ENCODE peak calls at places on chromosomes 12 and 14, in four cellular contexts. One of them, this sample, is unnamed.

GRCh38 chr12:109308534-109309440 is at the start of gene FOXN4:
- DNase-seq in astrocyte of the spinal cord: no peak
- DNase-seq in left ventricle myocardium inferior: no peak
- DNase-seq in pancreas: no peak
- DNase-seq in this sample: no peak

GRCh38 chr14:77882098-77882497 is 82.2 kb downstream of the ADCK1 start:
- DNase-seq in astrocyte of the spinal cord: no peak
- DNase-seq in left ventricle myocardium inferior: peak
- DNase-seq in pancreas: peak
- DNase-seq in this sample: peak

GRCh38 chr12:117012189-117012805 is 86.9 kb downstream of the TESC start:
- DNase-seq in astrocyte of the spinal cord: peak
- DNase-seq in left ventricle myocardium inferior: no peak
- DNase-seq in pancreas: no peak
- DNase-seq in this sample: peak

GRCh38 chr12:65911321-65911720 is 87.0 kb downstream of the HMGA2 start:
- DNase-seq in astrocyte of the spinal cord: peak
- DNase-seq in left ventricle myocardium inferior: no peak
- DNase-seq in pancreas: peak
- DNase-seq in this sample: peak

GRCh38 chr12:110932048-110932447 is 11.7 kb upstream of the MYL2 start:
- DNase-seq in astrocyte of the spinal cord: no peak
- DNase-seq in left ventricle myocardium inferior: no peak
- DNase-seq in pancreas: no peak
- DNase-seq in this sample: no peak

GRCh38 chr12:70774055-70774454 is 136.8 kb upstream of the PTPRB start:
- DNase-seq in astrocyte of the spinal cord: peak
- DNase-seq in left ventricle myocardium inferior: no peak
- DNase-seq in pancreas: no peak
- DNase-seq in this sample: peak

GRCh38 chr12:107326237-107326636 is 232.9 kb upstream of the CRY1 start:
- DNase-seq in astrocyte of the spinal cord: no peak
- DNase-seq in left ventricle myocardium inferior: no peak
- DNase-seq in pancreas: no peak
- DNase-seq in this sample: no peak

GRCh38 chr12:108828774-108829173 is 28.6 kb downstream of the SSH1 start:
- DNase-seq in astrocyte of the spinal cord: peak
- DNase-seq in left ventricle myocardium inferior: peak
- DNase-seq in pancreas: no peak
- DNase-seq in this sample: no peak

GRCh38 chr12:7609480-7609879 is 56.2 kb downstream of the APOBEC1 start:
- DNase-seq in astrocyte of the spinal cord: peak
- DNase-seq in left ventricle myocardium inferior: no peak
- DNase-seq in pancreas: no peak
- DNase-seq in this sample: peak

GRCh38 chr14:68283378-68284123 is 464.0 kb downstream of the RAD51B start:
- DNase-seq in astrocyte of the spinal cord: no peak
- DNase-seq in left ventricle myocardium inferior: peak
- DNase-seq in pancreas: no peak
- DNase-seq in this sample: peak
- H3K4me3 ChIP-seq in astrocyte of the spinal cord: no peak
- H3K4me3 ChIP-seq in left ventricle myocardium inferior: no peak
- H3K4me3 ChIP-seq in pancreas: no peak
- H3K4me3 ChIP-seq in this sample: no peak

GRCh38 chr12:23014749-23015148 is 389.8 kb downstream of the ETNK1 start:
- DNase-seq in astrocyte of the spinal cord: no peak
- DNase-seq in left ventricle myocardium inferior: no peak
- DNase-seq in pancreas: no peak
- DNase-seq in this sample: no peak
- TF ChIP-seq CTCF in astrocyte of the spinal cord: no peak
- TF ChIP-seq CTCF in left ventricle myocardium inferior: no peak
- TF ChIP-seq CTCF in pancreas: no peak
- TF ChIP-seq CTCF in this sample: no peak

GRCh38 chr12:52009081-52009751 is 2.5 kb downstream of the TAMALIN start:
- DNase-seq in astrocyte of the spinal cord: no peak
- DNase-seq in left ventricle myocardium inferior: no peak
- DNase-seq in pancreas: no peak
- DNase-seq in this sample: no peak
- H3K4me3 ChIP-seq in astrocyte of the spinal cord: no peak
- H3K4me3 ChIP-seq in left ventricle myocardium inferior: peak
- H3K4me3 ChIP-seq in pancreas: no peak
- H3K4me3 ChIP-seq in this sample: no peak

GRCh38 chr14:29800961-29801360 is 126.7 kb downstream of the PRKD1 start:
- DNase-seq in astrocyte of the spinal cord: no peak
- DNase-seq in left ventricle myocardium inferior: no peak
- DNase-seq in pancreas: no peak
- DNase-seq in this sample: no peak
- TF ChIP-seq CTCF in astrocyte of the spinal cord: peak
- TF ChIP-seq CTCF in left ventricle myocardium inferior: no peak
- TF ChIP-seq CTCF in pancreas: no peak
- TF ChIP-seq CTCF in this sample: no peak

DNA sequence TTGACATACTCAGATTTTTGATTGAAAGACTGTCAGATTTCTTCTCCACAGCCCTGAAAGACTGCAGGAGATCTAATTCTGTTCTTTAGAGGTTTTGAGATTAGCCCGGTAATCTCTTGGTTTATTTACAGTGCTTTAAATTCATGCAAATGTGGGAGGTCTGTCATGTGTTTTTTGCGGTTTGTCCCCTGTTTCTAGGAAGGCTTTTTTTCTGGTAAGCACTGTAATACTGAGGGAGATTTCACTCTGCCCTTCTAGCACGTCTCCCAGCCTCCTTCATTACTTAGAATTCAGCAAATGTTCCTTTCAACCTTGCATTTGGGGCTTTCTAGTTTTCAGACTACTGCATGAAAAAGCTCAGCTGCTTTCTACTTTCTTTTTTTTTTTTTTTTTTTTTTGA is 31.1 kb downstream of the GPHN start:
- DNase-seq in astrocyte of the spinal cord: no peak
- DNase-seq in left ventricle myocardium inferior: no peak
- DNase-seq in pancreas: no peak
- DNase-seq in this sample: no peak
- H3K4me3 ChIP-seq in astrocyte of the spinal cord: no peak
- H3K4me3 ChIP-seq in left ventricle myocardium inferior: no peak
- H3K4me3 ChIP-seq in pancreas: no peak
- H3K4me3 ChIP-seq in this sample: no peak

GRCh38 chr12:57475271-57476161 is 4.2 kb downstream of the ARHGAP9 start:
- DNase-seq in astrocyte of the spinal cord: no peak
- DNase-seq in left ventricle myocardium inferior: no peak
- DNase-seq in pancreas: no peak
- DNase-seq in this sample: peak

GRCh38 chr12:57477710-57478681 is 1.7 kb downstream of the ARHGAP9 start:
- DNase-seq in astrocyte of the spinal cord: no peak
- DNase-seq in left ventricle myocardium inferior: no peak
- DNase-seq in pancreas: no peak
- DNase-seq in this sample: no peak

GRCh38 chr12:57476993-57477709 is 2.5 kb downstream of the ARHGAP9 start:
- DNase-seq in astrocyte of the spinal cord: no peak
- DNase-seq in left ventricle myocardium inferior: no peak
- DNase-seq in pancreas: no peak
- DNase-seq in this sample: no peak

GRCh38 chr12:57474862-57475261 is 4.8 kb downstream of the ARHGAP9 start:
- DNase-seq in astrocyte of the spinal cord: no peak
- DNase-seq in left ventricle myocardium inferior: no peak
- DNase-seq in pancreas: no peak
- DNase-seq in this sample: no peak

GRCh38 chr12:57476162-57476992 is 3.3 kb downstream of the ARHGAP9 start:
- DNase-seq in astrocyte of the spinal cord: no peak
- DNase-seq in left ventricle myocardium inferior: no peak
- DNase-seq in pancreas: no peak
- DNase-seq in this sample: no peak
- TF ChIP-seq CTCF in astrocyte of the spinal cord: no peak
- TF ChIP-seq CTCF in left ventricle myocardium inferior: no peak
- TF ChIP-seq CTCF in pancreas: no peak
- TF ChIP-seq CTCF in this sample: no peak

GRCh38 chr14:22553445-22553844 is 35.6 kb downstream of the DAD1 start:
- DNase-seq in astrocyte of the spinal cord: no peak
- DNase-seq in left ventricle myocardium inferior: no peak
- DNase-seq in pancreas: no peak
- DNase-seq in this sample: no peak

GRCh38 chr14:22554706-22555572 is 34.1 kb downstream of the DAD1 start:
- DNase-seq in astrocyte of the spinal cord: no peak
- DNase-seq in left ventricle myocardium inferior: no peak
- DNase-seq in pancreas: no peak
- DNase-seq in this sample: no peak

GRCh38 chr14:22556021-22556989 is 32.7 kb downstream of the DAD1 start:
- DNase-seq in astrocyte of the spinal cord: peak
- DNase-seq in left ventricle myocardium inferior: no peak
- DNase-seq in pancreas: peak
- DNase-seq in this sample: peak

GRCh38 chr14:22556990-22557623 is 31.9 kb downstream of the DAD1 start:
- DNase-seq in astrocyte of the spinal cord: peak
- DNase-seq in left ventricle myocardium inferior: peak
- DNase-seq in pancreas: peak
- DNase-seq in this sample: peak

GRCh38 chr14:22555573-22556011 is 33.4 kb downstream of the DAD1 start:
- DNase-seq in astrocyte of the spinal cord: no peak
- DNase-seq in left ventricle myocardium inferior: no peak
- DNase-seq in pancreas: no peak
- DNase-seq in this sample: no peak
- H3K4me3 ChIP-seq in astrocyte of the spinal cord: no peak
- H3K4me3 ChIP-seq in left ventricle myocardium inferior: no peak
- H3K4me3 ChIP-seq in pancreas: no peak
- H3K4me3 ChIP-seq in this sample: no peak